ENCODE peak calls at places on chromosomes 16 and 17, in four cellular contexts. F, Z, M and C are unnamed samples. For H3K27me3, the result is how much of the 10 kb centered on the place peaks cover.

GRCh38 chr16:11319529-11320146 is 25.6 kb upstream of the RMI2 start:
- DNase-seq in F (no peak), Z (no peak), M (no peak), C (no peak)

GRCh38 chr17:27384261-27384701 is 72.0 kb upstream of the KSR1 start:
- DNase-seq in F (peak), Z (no peak), M (peak), C (peak)

GRCh38 chr17:40323731-40324650 is 15.0 kb downstream of the RARA start:
- DNase-seq in Z (no peak), M (peak), F (no peak), C (no peak)

GRCh38 chr17:63698886-63699637 is 863 bp downstream of the LIMD2 start:
- DNase-seq in M (no peak), Z (no peak), F (no peak), C (no peak)

GRCh38 chr17:37648555-37648954 is 5.3 kb upstream of the DDX52 start:
- DNase-seq in M (no peak), F (peak), Z (no peak), C (peak)

GRCh38 chr16:48153689-48154265 is 2.0 kb downstream of the ABCC12 start:
- DNase-seq in Z (no peak), M (no peak), F (no peak), C (no peak)

GRCh38 chr16:27193300-27193990 is 9.9 kb upstream of the KDM8 start:
- DNase-seq in F (no peak), M (no peak), Z (no peak), C (no peak)

GRCh38 chr16:69397821-69398521 is 12.2 kb upstream of the TERF2 start:
- DNase-seq in Z (no peak), M (no peak), F (peak), C (peak)

GRCh38 chr16:87978127-87978526 is 26.9 kb downstream of the BANP start:
- DNase-seq in Z (no peak), F (no peak), M (no peak), C (no peak)

GRCh38 chr16:14444979-14445810 is 184.9 kb downstream of the PARN start:
- DNase-seq in F (no peak), M (no peak), Z (no peak), C (no peak)

GRCh38 chr17:45451131-45451530 is 18.5 kb upstream of the ARHGAP27 start:
- DNase-seq in F (no peak), M (no peak), Z (no peak), C (no peak)

GRCh38 chr17:28397687-28398279 is 8.2 kb downstream of the SLC46A1 start:
- DNase-seq in F (no peak), Z (no peak), M (no peak), C (no peak)

GRCh38 chr17:76408037-76408849 is 23.8 kb downstream of the SPHK1 start:
- DNase-seq in Z (peak), F (no peak), M (peak), C (peak)

GRCh38 chr17:72572604-72573491 is 452.0 kb downstream of the SOX9 start:
- DNase-seq in F (no peak), Z (no peak), M (no peak), C (no peak)

GRCh38 chr17:59357219-59357699 is 25.8 kb downstream of the YPEL2 start:
- DNase-seq in M (no peak), F (no peak), Z (no peak), C (no peak)

GRCh38 chr16:9053006-9053601 is 38.3 kb upstream of the HAPSTR1 start:
- DNase-seq in Z (peak), M (peak), F (peak), C (peak)

GRCh38 chr17:80630721-80631120 is 86.1 kb downstream of the RPTOR start:
- DNase-seq in M (no peak), Z (no peak), F (no peak), C (no peak)

GRCh38 chr17:10370209-10370608 is 2.6 kb downstream of the MYH13 start:
- DNase-seq in F (no peak), M (no peak), Z (no peak), C (no peak)

GRCh38 chr16:22191966-22192260 is 14.2 kb upstream of the EEF2K start:
- DNase-seq in Z (no peak), M (no peak), F (no peak), C (no peak)

GRCh38 chr17:31067699-31068184 is 27.0 kb upstream of the NF1 start:
- DNase-seq in M (no peak), Z (no peak), F (peak), C (peak)

GRCh38 chr16:9665851-9666271 is 516.4 kb downstream of the GRIN2A start:
- DNase-seq in M (no peak), F (no peak), Z (no peak), C (peak)

GRCh38 chr17:66548158-66548557 is 245.7 kb downstream of the PRKCA start:
- DNase-seq in Z (no peak), F (no peak), M (no peak), C (no peak)

GRCh38 chr16:11174141-11174540 is 81.9 kb downstream of the SOCS1 start:
- DNase-seq in M (no peak), Z (no peak), F (no peak), C (no peak)

GRCh38 chr17:63537001-63537400 is 13.3 kb upstream of the DCAF7 start:
- DNase-seq in F (no peak), M (no peak), Z (no peak), C (peak)

GRCh38 chr17:73758245-73758644 is 114.0 kb upstream of the SDK2 start:
- DNase-seq in M (no peak), Z (no peak), F (no peak), C (no peak)

GRCh38 chr16:77437859-77438258 is 3.0 kb upstream of the ADAMTS18 start:
- DNase-seq in F (peak), M (no peak), Z (no peak), C (no peak)

GRCh38 chr16:2090819-2091721 is 43.3 kb downstream of the TSC2 start:
- DNase-seq in M (no peak), Z (peak), F (peak), C (peak)

DNA sequence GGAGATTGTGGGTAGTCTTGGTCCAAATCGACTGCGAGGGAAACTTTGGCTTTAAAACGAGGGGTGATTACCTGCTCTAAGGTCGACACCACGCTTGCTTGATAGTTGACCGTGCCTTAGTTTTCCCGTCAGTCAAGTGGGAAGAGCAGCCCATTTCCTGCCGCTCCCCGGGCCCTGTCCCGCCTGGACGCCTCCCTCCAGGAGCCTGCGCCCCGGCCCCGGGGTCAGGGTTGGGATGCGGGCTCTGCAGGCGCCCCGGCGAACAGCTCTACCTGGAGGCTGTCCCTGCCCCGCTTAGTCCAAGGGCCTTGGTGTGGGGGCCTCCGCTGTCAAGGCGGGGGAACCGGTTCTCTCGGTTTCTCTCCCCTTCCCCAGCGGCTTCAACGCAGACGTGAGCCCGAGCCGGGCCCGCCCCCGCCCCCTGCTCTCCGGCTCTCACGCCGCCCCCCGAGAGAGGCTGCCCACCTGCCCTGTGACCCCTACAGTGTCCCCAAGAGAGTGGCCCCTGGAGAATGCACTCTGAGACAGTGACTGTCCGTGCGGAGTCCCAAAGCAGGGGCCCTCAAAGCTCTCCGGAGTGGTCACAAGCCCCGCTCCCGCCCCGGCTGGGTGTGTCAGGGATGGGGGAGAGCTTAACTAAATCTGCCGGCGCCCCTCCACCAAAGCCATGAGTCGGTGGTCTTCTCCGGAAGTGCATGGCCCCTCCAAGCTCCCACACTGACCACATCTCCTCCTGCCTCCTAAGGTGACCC is 117.4 kb upstream of the SMURF2 start:
- DNase-seq in M (no peak), F (no peak), Z (no peak), C (peak)
- H3K27me3 ChIP-seq in M (under half), F (under half), Z (under half), C (under half)

GRCh38 chr16:85840395-85840794 is 40.9 kb downstream of the COX4I1 start:
- DNase-seq in M (peak), F (no peak), Z (no peak), C (no peak)

GRCh38 chr16:85838381-85838780 is 38.9 kb downstream of the COX4I1 start:
- DNase-seq in F (no peak), M (no peak), Z (no peak), C (no peak)

GRCh38 chr16:85840801-85841200 is 41.3 kb downstream of the COX4I1 start:
- DNase-seq in Z (no peak), F (no peak), M (peak), C (no peak)

GRCh38 chr16:85838876-85839585 is 39.5 kb downstream of the COX4I1 start:
- DNase-seq in Z (no peak), F (no peak), M (no peak), C (no peak)

DNA sequence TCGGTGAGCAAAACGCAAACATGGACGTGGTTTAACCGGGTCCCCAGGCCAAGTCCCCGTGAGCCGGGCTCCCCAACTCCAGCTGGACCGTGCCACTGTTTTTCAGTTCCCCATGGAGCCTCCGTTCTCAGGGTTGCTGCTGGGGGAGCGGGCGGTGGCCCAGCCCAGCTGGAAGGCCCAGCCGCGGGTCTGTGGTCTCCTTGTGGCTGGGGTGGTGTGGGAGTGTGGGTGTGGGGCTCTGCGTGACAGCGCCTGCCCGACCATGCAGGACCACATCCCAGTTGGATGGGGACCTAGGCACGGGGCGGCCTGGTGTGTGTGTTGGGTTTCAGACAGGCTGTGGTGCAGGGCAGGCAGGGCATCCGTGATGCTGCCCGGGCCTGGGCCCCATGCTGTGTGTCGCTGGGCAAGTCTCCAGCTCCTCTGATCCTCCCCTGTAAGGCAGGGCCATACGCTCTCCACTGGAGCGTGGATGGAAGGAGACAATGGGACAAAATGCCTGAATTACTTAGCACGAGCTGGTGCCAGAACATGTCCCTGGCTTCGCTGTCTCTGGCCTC is 40.3 kb downstream of the COX4I1 start:
- DNase-seq in Z (no peak), M (peak), F (no peak), C (no peak)
- H3K27me3 ChIP-seq in Z (half or more), M (under half), F (under half), C (under half)

DNA sequence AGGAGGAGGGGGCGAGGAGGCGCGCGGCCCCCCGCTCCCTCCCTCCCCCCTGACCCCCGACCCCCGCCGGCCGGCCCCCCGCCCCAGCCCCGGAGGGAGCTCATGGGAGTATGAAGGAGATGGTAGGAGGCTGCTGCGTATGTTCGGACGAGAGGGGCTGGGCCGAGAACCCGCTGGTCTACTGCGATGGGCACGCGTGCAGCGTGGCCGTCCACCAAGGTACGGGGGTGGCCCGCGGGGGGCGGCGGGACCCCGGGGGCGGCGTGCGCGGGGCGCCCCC is 390 bp downstream of the MLLT6 start:
- DNase-seq in F (no peak), M (no peak), Z (peak), C (no peak)
- H3K27me3 ChIP-seq in F (under half), M (under half), Z (under half), C (under half)

DNA sequence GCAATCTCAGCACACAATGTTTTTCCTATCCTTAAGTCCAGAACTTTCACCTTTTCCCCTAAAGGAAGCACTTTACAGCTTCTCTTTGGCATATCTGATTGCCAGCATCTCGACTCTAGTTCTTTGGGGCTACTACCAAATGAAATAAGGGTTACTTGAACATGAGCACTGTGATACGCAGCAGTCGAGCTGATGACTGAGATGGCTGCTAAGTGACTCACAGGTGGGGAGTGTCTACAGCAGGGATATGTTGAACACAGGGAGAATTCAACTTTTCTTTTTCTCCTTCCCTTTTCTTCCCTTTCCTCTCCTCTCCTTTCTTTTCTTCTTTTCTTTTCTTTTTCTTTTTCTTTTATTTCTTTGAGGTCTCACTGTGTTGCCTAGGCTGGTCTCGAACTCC is 334.8 kb downstream of the MAF start:
- DNase-seq in Z (no peak), M (no peak), F (no peak), C (peak)
- H3K27me3 ChIP-seq in Z (under half), M (under half), F (under half), C (under half)

DNA sequence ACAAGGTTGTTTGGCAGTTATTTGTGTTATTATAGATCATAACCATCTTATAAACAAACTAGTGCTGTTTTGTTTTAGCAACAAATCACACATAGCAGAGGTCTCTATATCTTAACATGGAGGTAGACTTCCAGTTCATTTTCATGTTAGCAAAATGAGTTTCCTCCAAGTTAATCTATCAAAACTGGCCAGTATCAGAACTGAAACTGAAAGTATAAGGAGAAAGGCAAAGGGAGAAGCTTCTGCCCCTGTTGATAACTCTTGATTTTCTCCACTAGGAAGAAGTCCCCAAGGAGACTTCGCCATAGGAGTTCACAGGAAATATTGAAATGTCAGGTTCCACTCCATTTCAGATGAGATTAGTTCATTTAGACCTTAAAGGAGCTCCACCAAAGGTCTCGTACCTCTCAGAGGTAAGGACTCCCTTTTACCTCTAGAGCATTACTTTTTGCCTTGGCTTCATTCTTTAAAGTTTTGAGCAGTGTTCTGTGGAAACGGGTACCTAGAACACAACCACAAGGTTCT is 1.1 kb upstream of the OGFOD3 start:
- DNase-seq in M (no peak), Z (no peak), F (no peak), C (no peak)
- H3K27me3 ChIP-seq in M (under half), Z (under half), F (under half), C (under half)

GRCh38 chr16:85613609-85614337 is 651 bp downstream of the GSE1 start:
- DNase-seq in M (no peak), Z (peak), F (no peak), C (no peak)

GRCh38 chr16:85611455-85612190 is 1.5 kb upstream of the GSE1 start:
- DNase-seq in F (no peak), M (peak), Z (peak), C (peak)

GRCh38 chr16:85612801-85613608 is at the start of gene GSE1:
- DNase-seq in Z (peak), M (no peak), F (peak), C (peak)

GRCh38 chr16:85611205-85611454 is 2.0 kb upstream of the GSE1 start:
- DNase-seq in F (no peak), M (no peak), Z (peak), C (no peak)

GRCh38 chr16:85612191-85612800 is 826 bp upstream of the GSE1 start:
- DNase-seq in F (peak), Z (no peak), M (no peak), C (peak)
- H3K27me3 ChIP-seq in F (under half), Z (under half), M (under half), C (under half)

DNA sequence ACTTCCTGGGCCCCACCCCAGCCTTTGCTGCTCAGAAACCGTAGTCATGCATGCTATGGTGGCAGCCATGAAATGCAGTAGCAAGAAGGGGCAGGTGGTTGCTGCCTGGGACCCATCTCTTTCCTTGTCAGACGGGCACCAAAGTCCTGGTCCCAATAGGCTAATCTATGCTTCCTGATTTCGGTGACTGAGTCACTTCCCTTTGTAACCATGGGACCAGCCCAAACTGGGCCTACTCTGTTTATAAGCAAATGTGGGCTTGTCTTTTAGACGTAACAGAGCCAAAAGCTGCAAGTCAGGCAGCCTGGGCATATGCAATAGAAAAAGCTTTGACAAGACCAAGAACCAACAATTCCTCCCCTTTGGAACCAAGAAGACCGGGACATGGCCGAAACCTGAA is 99.1 kb upstream of the RBBP6 start:
- DNase-seq in M (no peak), F (no peak), Z (no peak), C (no peak)
- H3K27me3 ChIP-seq in M (under half), F (under half), Z (under half), C (under half)